ENCODE peak calls at places on chromosomes 3 and 15, in five cellular contexts. Y is cardiac septum, D is T-helper 2 cell, H is amniotic stem cell, Z is Calu3. V is an unnamed sample.

GRCh38 chr3:63847718-63848450 is 15.7 kb downstream of the THOC7 start:
- DNase-seq in Y (no peak), D (no peak), H (no peak), Z (peak), V (no peak)

GRCh38 chr3:40071683-40072238 is 237.7 kb upstream of the EIF1B start:
- DNase-seq in Y (no peak), D (no peak), H (no peak), Z (no peak), V (no peak)

GRCh38 chr3:13276438-13277129 is 143.5 kb downstream of the NUP210 start:
- DNase-seq in Y (no peak), D (no peak), H (no peak), Z (no peak), V (no peak)

GRCh38 chr3:57500506-57500905 is 43.6 kb downstream of the DNAH12 start:
- DNase-seq in Y (no peak), D (no peak), H (no peak), Z (no peak), V (no peak)

GRCh38 chr3:61608072-61608471 is 46.7 kb downstream of the PTPRG start:
- DNase-seq in Y (no peak), D (no peak), H (no peak), Z (no peak), V (no peak)

GRCh38 chr3:114504941-114505632 is 211.3 kb downstream of the TIGIT start:
- DNase-seq in Y (no peak), D (no peak), H (no peak), Z (no peak), V (no peak)

GRCh38 chr15:68725736-68726135 is 95.0 kb downstream of the ANP32A start:
- DNase-seq in Y (peak), D (no peak), H (no peak), Z (no peak), V (no peak)

GRCh38 chr3:176967525-176967924 is 229.8 kb downstream of the TBL1XR1 start:
- DNase-seq in Y (no peak), D (no peak), H (no peak), Z (no peak), V (peak)

GRCh38 chr3:195031574-195032003 is 239.4 kb downstream of the XXYLT1 start:
- DNase-seq in Y (peak), D (no peak), H (no peak), Z (no peak), V (no peak)

GRCh38 chr3:61876797-61877196 is 315.4 kb downstream of the PTPRG start:
- DNase-seq in Y (no peak), D (no peak), H (no peak), Z (no peak), V (no peak)

GRCh38 chr3:42831321-42831713 is 22.1 kb downstream of the ACKR2 start:
- DNase-seq in Y (peak), D (peak), H (no peak), Z (peak), V (peak)

GRCh38 chr15:41904487-41905359 is 10.9 kb upstream of the SPTBN5 start:
- DNase-seq in Y (peak), D (peak), H (no peak), Z (peak), V (peak)

GRCh38 chr3:124818398-124819150 is 68.6 kb downstream of the ITGB5 start:
- DNase-seq in Y (no peak), D (no peak), H (no peak), Z (no peak), V (no peak)

GRCh38 chr3:107592073-107592472 is 69.3 kb downstream of the BBX start:
- DNase-seq in Y (no peak), D (no peak), H (no peak), Z (no peak), V (no peak)

V was measured in SW480.